ENCODE peak calls at places on chromosome 13, in four cellular contexts. D is upper lobe of left lung, M is cardiac muscle cell, X is ovary. W is an unnamed sample. For H3K4me1 and H3K27me3, the result is how much of the 10 kb centered on the place peaks cover.

GRCh38 chr13:30607908-30608307 is 9.8 kb upstream of the USPL1 start:
- DNase-seq in D (no peak), M (no peak), X (no peak), W (no peak)

GRCh38 chr13:98535501-98536357 is 41.2 kb downstream of the STK24 start:
- DNase-seq in D (no peak), M (no peak), X (no peak), W (no peak)

GRCh38 chr13:18962168-18962734 is 219.4 kb downstream of the TUBA3C start:
- DNase-seq in D (peak), M (no peak), X (no peak), W (no peak)

GRCh38 chr13:26061947-26062346 is 10.1 kb upstream of the SHISA2 start:
- DNase-seq in D (no peak), M (no peak), X (no peak), W (no peak)

GRCh38 chr13:92303428-92303827 is 905.0 kb downstream of the GPC5 start:
- DNase-seq in D (no peak), M (no peak), X (no peak), W (no peak)

GRCh38 chr13:95355491-95355890 is 54.2 kb upstream of the ABCC4 start:
- DNase-seq in D (no peak), M (no peak), X (no peak), W (no peak)

GRCh38 chr13:59358014-59358413 is 805.7 kb downstream of the DIAPH3 start:
- DNase-seq in D (no peak), M (no peak), X (no peak), W (no peak)

GRCh38 chr13:23949200-23949599 is 51.9 kb upstream of the C1QTNF9B start:
- DNase-seq in D (no peak), M (no peak), X (no peak), W (no peak)

GRCh38 chr13:44347905-44348304 is 25.7 kb upstream of the SERP2 start:
- DNase-seq in D (no peak), M (peak), X (no peak), W (no peak)

GRCh38 chr13:29143864-29144263 is 323.7 kb downstream of the MTUS2 start:
- DNase-seq in D (no peak), M (no peak), X (no peak), W (no peak)

GRCh38 chr13:94119360-94119936 is 360.0 kb downstream of the DCT start:
- DNase-seq in D (no peak), M (peak), X (no peak), W (no peak)

GRCh38 chr13:102580552-102581169 is 16.1 kb upstream of the TPP2 start:
- DNase-seq in D (no peak), M (peak), X (no peak), W (no peak)

GRCh38 chr13:95388420-95389079 is 87.3 kb upstream of the ABCC4 start:
- DNase-seq in D (no peak), M (no peak), X (no peak), W (no peak)

GRCh38 chr13:45206340-45206739 is 5.5 kb upstream of the KCTD4 start:
- DNase-seq in D (no peak), M (no peak), X (no peak), W (no peak)

GRCh38 chr13:107365466-107366215 is 797.7 kb upstream of the ARGLU1 start:
- DNase-seq in D (no peak), M (no peak), X (no peak), W (no peak)

GRCh38 chr13:20190481-20191310 is 2.0 kb downstream of the GJB2 start:
- DNase-seq in D (no peak), M (no peak), X (no peak), W (no peak)

GRCh38 chr13:71772376-71772775 is 94.6 kb downstream of the DACH1 start:
- DNase-seq in D (no peak), M (no peak), X (no peak), W (no peak)

GRCh38 chr13:109778102-109778542 is 8.3 kb downstream of the IRS2 start:
- DNase-seq in D (no peak), M (no peak), X (no peak), W (no peak)

GRCh38 chr13:87426737-87427136 is 244.4 kb upstream of the SLITRK5 start:
- DNase-seq in D (no peak), M (no peak), X (no peak), W (no peak)

GRCh38 chr13:72390909-72391308 is 336.5 kb downstream of the MZT1 start:
- DNase-seq in D (no peak), M (no peak), X (no peak), W (no peak)

GRCh38 chr13:114037674-114038073 is 63.8 kb upstream of the C13orf46 start:
- DNase-seq in D (peak), M (no peak), X (no peak), W (no peak)

GRCh38 chr13:114039471-114040141 is 65.7 kb upstream of the C13orf46 start:
- DNase-seq in D (peak), M (no peak), X (no peak), W (no peak)

GRCh38 chr13:114038900-114039299 is 65.0 kb upstream of the C13orf46 start:
- DNase-seq in D (no peak), M (no peak), X (no peak), W (no peak)

GRCh38 chr13:114035583-114036501 is 62.0 kb upstream of the C13orf46 start:
- DNase-seq in D (peak), M (peak), X (no peak), W (no peak)

GRCh38 chr13:114038211-114038613 is 64.3 kb upstream of the C13orf46 start:
- DNase-seq in D (peak), M (no peak), X (no peak), W (no peak)
- H3K4me1 ChIP-seq in D (under half), M (under half), X (under half), W (under half)

GRCh38 chr13:27960362-27961226 is 8.5 kb downstream of the CDX2 start:
- DNase-seq in D (peak), M (peak), X (no peak), W (no peak)
- H3K27me3 ChIP-seq in D (under half), M (half or more), X (under half), W (under half)

DNA sequence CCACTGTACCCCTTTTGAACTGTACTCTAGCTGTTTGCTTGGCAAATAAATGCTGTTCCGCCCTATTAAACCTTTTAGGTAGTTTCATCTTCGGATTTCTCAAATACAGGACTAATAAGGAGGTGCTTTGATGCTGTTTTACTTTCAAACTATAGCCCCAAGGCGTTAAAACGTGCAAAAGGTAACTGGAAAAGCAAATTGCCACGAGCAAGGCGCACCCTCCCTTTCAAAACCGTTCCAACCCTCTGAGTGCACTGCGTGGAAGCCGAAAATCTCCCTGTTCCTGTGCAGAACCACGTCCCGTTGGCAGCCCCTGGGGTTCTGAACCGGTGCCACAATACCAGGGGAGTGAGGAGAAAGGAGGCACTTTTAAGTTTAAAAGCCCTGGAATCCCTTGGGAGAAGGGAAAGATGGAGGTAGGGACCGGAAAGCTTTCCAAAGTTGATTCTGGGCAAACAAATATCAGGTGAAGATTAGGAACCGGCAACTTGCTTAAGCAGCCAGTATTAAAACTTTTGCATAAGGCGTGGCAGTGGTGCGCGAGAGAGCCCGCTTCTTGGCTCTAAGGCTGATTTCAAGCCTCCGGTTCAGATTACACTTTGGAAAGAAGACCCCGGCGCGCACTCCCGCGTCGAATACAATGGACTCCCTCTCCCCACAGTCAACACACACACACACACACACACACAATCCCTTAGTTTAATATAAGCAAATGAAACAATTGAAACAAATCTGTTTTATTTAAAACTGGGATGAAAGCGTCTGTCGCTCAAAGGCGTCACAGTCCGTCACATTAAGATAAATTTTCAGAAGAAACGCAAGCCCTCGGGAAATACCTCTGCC is 9.5 kb downstream of the POU4F1 start:
- DNase-seq in D (no peak), M (no peak), X (no peak), W (no peak)
- H3K4me3 ChIP-seq in D (no peak), M (no peak), X (no peak), W (no peak)

GRCh38 chr13:40657307-40657706 is 9.1 kb downstream of the FOXO1 start:
- DNase-seq in D (no peak), M (no peak), X (no peak), W (no peak)
- H3K4me1 ChIP-seq in D (under half), M (under half), X (under half), W (under half)